ENCODE peak calls at places on chromosomes 12 and 14, in nine cellular contexts. Q is heart right ventricle; J is CD8-positive, alpha-beta T cell; E is bronchial epithelial cell; V is AG04450; T is DND-41; F is tibial nerve; X is lower leg skin; Y is body of pancreas. M is an unnamed sample.

GRCh38 chr12:52191841-52192791 is at the start of gene KRT80:
- DNase-seq in J (no peak), V (peak; percentile 95), Y (peak; percentile 96), Q (peak; percentile 83), E (peak; percentile 97), T (no peak), F (peak; percentile 76), X (peak; percentile 97), M (peak; percentile 98)

GRCh38 chr12:89163918-89164317 is 188.4 kb downstream of the DUSP6 start:
- DNase-seq in X (no peak), J (no peak), V (no peak), E (peak; percentile 52), Y (no peak), T (no peak), F (no peak), Q (no peak), M (no peak)

GRCh38 chr12:25328082-25328712 is 77.5 kb upstream of the KRAS start:
- DNase-seq in Q (no peak), X (no peak), T (no peak), F (no peak), V (no peak), J (no peak), E (peak; percentile 83), Y (peak; percentile 65), M (peak; percentile 44)

GRCh38 chr14:74616996-74617700 is 5.1 kb upstream of the LTBP2 start:
- DNase-seq in Y (no peak), T (no peak), J (no peak), V (no peak), F (no peak), X (no peak), Q (no peak), E (no peak), M (peak; percentile 73)

GRCh38 chr12:113271853-113272561 is 50.7 kb downstream of the TPCN1 start:
- DNase-seq in T (no peak), J (no peak), X (peak; percentile 97), Y (peak; percentile 88), Q (peak; percentile 74), F (peak; percentile 74), E (peak; percentile 71), V (peak; percentile 49), M (peak; percentile 50)

GRCh38 chr12:128078311-128078851 is 188.6 kb upstream of the TMEM132C start:
- DNase-seq in F (no peak), X (peak; percentile 65), J (no peak), T (no peak), V (no peak), E (no peak), Q (no peak), Y (no peak), M (peak; percentile 47)

GRCh38 chr14:103221781-103222358 is 98.6 kb downstream of the TNFAIP2 start:
- DNase-seq in T (no peak), E (no peak), X (no peak), F (no peak), V (no peak), Y (no peak), Q (no peak), J (no peak), M (no peak)

GRCh38 chr14:81436296-81437138 is 36.4 kb upstream of the STON2 start:
- DNase-seq in J (no peak), E (peak; percentile 51), F (peak; percentile 69), T (no peak), Y (peak; percentile 83), Q (peak; percentile 82), X (peak; percentile 94), V (no peak), M (peak; percentile 58)

DNA sequence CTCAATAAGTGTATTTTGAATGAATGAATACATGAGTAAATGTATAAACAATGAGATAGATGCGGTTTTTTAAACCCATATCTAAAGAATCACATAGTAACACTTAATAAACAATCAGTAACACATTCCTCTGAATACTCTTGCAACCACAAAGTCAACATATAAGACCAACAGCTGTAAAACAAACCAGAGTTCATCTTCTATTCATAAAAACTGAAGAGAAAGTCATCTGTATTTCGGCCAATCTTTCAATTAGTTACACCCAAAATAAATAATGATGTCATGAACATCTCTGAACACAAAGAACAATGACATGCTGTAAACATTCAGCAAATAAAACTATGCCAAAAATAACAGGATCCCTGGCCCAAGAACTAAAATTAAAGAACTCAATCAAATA is 47.2 kb downstream of the ARMH4 start:
- DNase-seq in T (no peak), F (no peak), J (no peak), X (no peak), Y (no peak), E (peak; percentile 89), Q (no peak), V (peak; percentile 45), M (peak; percentile 77)
- H3K4me3 ChIP-seq in T (no peak overlapping the region), F (no peak overlapping the region), J (no peak overlapping the region), X (no peak overlapping the region), Y (no peak overlapping the region), E (no peak overlapping the region), Q (no peak overlapping the region), V (no peak overlapping the region), M (no peak overlapping the region)

GRCh38 chr12:108102363-108102762 is 26.7 kb upstream of the WSCD2 start:
- DNase-seq in X (no peak), Q (no peak), F (no peak), V (no peak), J (no peak), T (no peak), E (no peak), Y (no peak), M (no peak)

GRCh38 chr12:108103087-108103486 is 26.0 kb upstream of the WSCD2 start:
- DNase-seq in F (no peak), J (no peak), T (no peak), V (no peak), E (no peak), Q (no peak), Y (no peak), X (no peak), M (no peak)

GRCh38 chr12:108103517-108103916 is 25.6 kb upstream of the WSCD2 start:
- DNase-seq in Y (no peak), F (no peak), J (no peak), X (no peak), V (no peak), Q (no peak), T (no peak), E (no peak), M (no peak)

GRCh38 chr12:108106599-108106998 is 22.5 kb upstream of the WSCD2 start:
- DNase-seq in Y (no peak), X (no peak), Q (no peak), T (no peak), F (no peak), V (no peak), E (no peak), J (no peak), M (no peak)

DNA sequence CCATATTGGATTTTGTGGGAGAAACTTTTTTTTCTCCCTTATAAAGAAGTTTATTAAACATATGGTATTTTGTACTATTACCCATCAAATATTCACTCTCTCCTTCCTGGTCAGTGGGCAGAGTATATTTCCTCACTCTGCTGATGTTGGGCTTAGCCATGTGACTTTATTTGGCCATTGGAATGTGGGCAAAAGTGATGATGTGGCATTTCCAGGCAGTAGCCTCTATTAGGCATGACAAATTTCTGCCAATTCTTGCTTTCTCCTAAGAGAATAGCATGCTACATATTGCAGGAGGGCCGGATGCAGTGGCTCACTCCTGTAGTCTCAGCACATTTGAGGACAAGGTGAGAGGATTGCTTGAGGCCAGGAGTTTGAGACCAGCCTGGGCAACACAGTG is 24.4 kb upstream of the WSCD2 start:
- DNase-seq in X (no peak), J (no peak), E (no peak), Y (no peak), F (no peak), T (no peak), Q (no peak), V (no peak), M (no peak)
- TF ChIP-seq CTCF in X (no peak), J (no peak), E (no peak), Y (no peak), F (no peak), T (no peak), Q (no peak), V (no peak), M (no peak)

GRCh38 chr12:85280138-85280983 is at the start of gene ALX1:
- DNase-seq in J (no peak), T (no peak), E (peak; percentile 19), X (peak; percentile 87), F (no peak), Q (peak; percentile 4), Y (no peak), V (no peak), M (peak; percentile 44)

GRCh38 chr12:85281947-85282312 is 1.9 kb downstream of the ALX1 start:
- DNase-seq in E (no peak), F (no peak), Y (no peak), T (no peak), J (no peak), V (no peak), X (no peak), Q (no peak), M (no peak)

GRCh38 chr12:85279449-85280137 is 427 bp upstream of the ALX1 start:
- DNase-seq in E (no peak), F (no peak), J (no peak), Y (no peak), T (no peak), X (no peak), V (no peak), Q (peak; percentile 4), M (peak; percentile 29)

GRCh38 chr12:85283560-85283959 is 3.5 kb downstream of the ALX1 start:
- DNase-seq in Y (no peak), E (no peak), J (no peak), X (no peak), T (no peak), Q (no peak), V (no peak), F (no peak), M (no peak)

DNA sequence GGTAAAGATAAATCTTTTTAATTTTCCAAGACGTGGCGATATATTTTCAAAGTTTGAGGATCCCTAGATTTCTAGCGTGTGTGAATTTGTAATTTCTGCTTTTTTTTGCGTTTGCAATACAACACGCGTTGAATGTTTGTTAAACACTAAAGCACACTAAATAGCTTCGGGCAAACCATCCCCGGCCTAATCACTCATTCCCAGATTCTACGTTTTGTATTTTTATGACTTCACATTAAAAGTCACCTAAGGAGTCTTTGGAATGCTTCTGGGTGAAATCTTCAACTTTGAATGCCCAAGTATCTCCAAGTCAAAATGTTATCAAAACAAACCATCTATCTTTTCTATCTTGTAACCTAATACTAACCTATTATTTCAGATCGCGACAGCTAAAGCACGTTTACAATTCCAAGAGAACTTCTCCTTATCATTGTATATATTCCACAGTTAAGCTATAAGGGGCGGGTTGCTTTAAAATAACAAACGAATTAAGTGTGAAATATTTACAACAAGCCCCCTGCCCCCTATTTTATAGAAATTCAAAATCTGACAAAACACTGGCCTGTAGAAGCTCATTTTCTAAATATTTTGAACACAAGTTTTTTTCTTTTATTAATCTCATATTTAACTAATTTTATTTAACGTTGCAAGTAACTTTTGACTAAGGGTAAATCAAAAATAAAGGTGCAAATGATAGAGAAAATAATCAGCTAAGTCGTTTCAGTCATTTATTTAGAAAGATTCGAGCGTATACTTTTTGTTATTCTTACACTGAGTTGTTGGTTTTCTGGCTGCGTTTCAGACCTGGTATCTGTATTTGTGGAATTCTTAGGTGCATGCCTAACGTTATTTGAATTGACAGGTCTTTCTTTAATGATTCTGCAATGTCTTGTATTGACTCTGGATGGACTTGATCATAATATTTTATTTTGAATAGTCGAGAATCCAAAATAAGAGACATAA is 1.2 kb downstream of the ALX1 start:
- DNase-seq in E (peak; percentile 18), F (no peak), T (no peak), Q (no peak), Y (no peak), V (no peak), X (no peak), J (no peak), M (peak; percentile 33)
- H3K4me3 ChIP-seq in E (no peak overlapping the region), F (peak overlapping the region; percentile 53), T (no peak overlapping the region), Q (peak overlapping the region; percentile 5), Y (peak overlapping the region; percentile 22), V (no peak overlapping the region), X (no peak overlapping the region), J (no peak overlapping the region), M (peak overlapping the region; percentile 38)

GRCh38 chr12:15580431-15580830 is 208.8 kb downstream of the EPS8 start:
- DNase-seq in T (peak; percentile 29), X (no peak), J (peak; percentile 25), E (no peak), F (no peak), V (no peak), Q (no peak), Y (no peak), M (no peak)
- TF ChIP-seq CTCF in T (peak; percentile 66), X (no peak), J (no peak), E (no peak), F (no peak), V (no peak), Q (no peak), Y (no peak), M (no peak)

M was measured in astrocyte of the spinal cord.